ENCODE peak calls at places on chromosome 4, in four cellular contexts. W is HTR-8/SVneo, U is nephron progenitor cell, Q is GM12878. Y is an unnamed sample.

GRCh38 chr4:53371843-53372521 is 5.5 kb upstream of the FIP1L1 start:
- DNase-seq in Q (no peak), U (no peak), W (no peak), Y (no peak)

GRCh38 chr4:174674305-174674840 is 152.1 kb upstream of the HPGD start:
- DNase-seq in W (no peak), U (no peak), Q (no peak), Y (no peak)

GRCh38 chr4:39464886-39465501 is 6.1 kb downstream of the LIAS start:
- DNase-seq in U (no peak), W (peak), Q (no peak), Y (no peak)

GRCh38 chr4:155809835-155810234 is 51.0 kb downstream of the GUCY1B1 start:
- DNase-seq in Q (peak), U (no peak), W (peak), Y (no peak)

GRCh38 chr4:95360911-95361695 is 187.7 kb downstream of the UNC5C start:
- DNase-seq in W (no peak), Q (no peak), U (no peak), Y (no peak)

GRCh38 chr4:94488667-94489066 is 36.9 kb downstream of the PDLIM5 start:
- DNase-seq in Q (no peak), U (no peak), W (peak), Y (no peak)

GRCh38 chr4:101693842-101694398 is 96.6 kb upstream of the BANK1 start:
- DNase-seq in U (no peak), Q (no peak), W (peak), Y (no peak)

GRCh38 chr4:86302242-86302641 is 57.6 kb downstream of the MAPK10 start:
- DNase-seq in U (peak), Q (no peak), W (no peak), Y (no peak)

GRCh38 chr4:22515888-22516541 is at the start of gene ADGRA3:
- DNase-seq in Q (no peak), U (peak), W (peak), Y (peak)